ENCODE peak calls at places on chromosomes 7 and 10, in ten cellular contexts. B is astrocyte of the cerebellum; N is ureter; I is effector memory CD8-positive, alpha-beta T cell; O is non-pigmented ciliary epithelial cell; R is fibroblast of lung; U is ELR; S is stimulated activated CD4-positive, alpha-beta T cell treated with anti-CD3 and anti-CD28 coated beads, Interleukin-1b, Interleukin-23, amount 100 ng/mL, for 48 hours; D is stimulated activated CD8-positive, alpha-beta memory T cell treated with anti-CD3 and anti-CD28 coated beads, Interleukin-12 subunit alpha, Interleukin-12 subunit beta, amount 100 ng/mL, for 4 hours; A is ACHN. Q is an unnamed sample.

GRCh38 chr10:15120523-15120922 is 23.4 kb downstream of the RPP38 start:
- DNase-seq in B (no peak), N (no peak), I (no peak), O (peak; percentile 55), R (peak; percentile 80), U (peak; percentile 77), S (no peak), D (no peak), A (no peak), Q (no peak)

GRCh38 chr7:138890782-138891445 is 90.3 kb downstream of the KIAA1549 start:
- DNase-seq in B (no peak), N (no peak), I (no peak), O (no peak), R (peak; percentile 44), U (peak; percentile 81), S (no peak), D (no peak), A (no peak), Q (no peak)

GRCh38 chr10:114262478-114262877 is 23.4 kb downstream of the VWA2 start:
- DNase-seq in B (no peak), N (no peak), I (no peak), O (no peak), R (no peak), U (no peak), S (no peak), D (no peak), A (no peak), Q (no peak)

GRCh38 chr10:955820-956217 is 24.3 kb upstream of the LARP4B start:
- DNase-seq in B (no peak), N (no peak), I (no peak), O (no peak), R (no peak), U (no peak), S (no peak), D (no peak), A (no peak), Q (no peak)

GRCh38 chr10:113631680-113632079 is 32.2 kb downstream of the NRAP start:
- DNase-seq in B (peak; percentile 66), N (no peak), I (no peak), O (no peak), R (peak; percentile 52), U (no peak), S (no peak), D (no peak), A (no peak), Q (no peak)

GRCh38 chr7:137572071-137572784 is 228.7 kb upstream of the PTN start:
- DNase-seq in B (no peak), N (no peak), I (no peak), O (no peak), R (peak; percentile 60), U (no peak), S (no peak), D (no peak), A (no peak), Q (no peak)

GRCh38 chr7:95141755-95142154 is 182.6 kb downstream of the PON1 start:
- DNase-seq in B (no peak), N (no peak), I (no peak), O (no peak), R (peak; percentile 39), U (peak; percentile 9), S (no peak), D (no peak), A (no peak), Q (no peak)

GRCh38 chr7:155351120-155351870 is 53.6 kb downstream of the INSIG1 start:
- DNase-seq in B (no peak), N (no peak), I (no peak), O (no peak), R (no peak), U (no peak), S (no peak), D (no peak), A (no peak), Q (no peak)

GRCh38 chr7:159148430-159149395 is 4.0 kb upstream of the VIPR2 start:
- DNase-seq in B (no peak), N (no peak), I (no peak), O (no peak), R (no peak), U (no peak), S (no peak), D (no peak), A (no peak), Q (no peak)

GRCh38 chr7:2572101-2572842 is 13.5 kb downstream of the IQCE start:
- DNase-seq in B (no peak), N (no peak), I (no peak), O (no peak), R (peak; percentile 81), U (peak; percentile 72), S (peak; percentile 24), D (no peak), A (peak; percentile 69), Q (no peak)

GRCh38 chr10:127012769-127013152 is 107.5 kb downstream of the DOCK1 start:
- DNase-seq in B (no peak), N (peak; percentile 90), I (no peak), O (no peak), R (peak; percentile 33), U (peak; percentile 12), S (no peak), D (no peak), A (no peak), Q (no peak)

GRCh38 chr7:19715499-19715898 is 6.7 kb upstream of the POLR1F start:
- DNase-seq in B (no peak), N (no peak), I (no peak), O (no peak), R (no peak), U (no peak), S (no peak), D (no peak), A (no peak), Q (no peak)

GRCh38 chr10:58590152-58590551 is 77.5 kb downstream of the BICC1 start:
- DNase-seq in B (peak; percentile 88), N (no peak), I (no peak), O (peak; percentile 90), R (peak; percentile 99), U (peak; percentile 86), S (no peak), D (no peak), A (peak; percentile 66), Q (peak; percentile 87)

GRCh38 chr10:30788307-30788706 is 158.8 kb upstream of the LYZL2 start:
- DNase-seq in B (no peak), N (no peak), I (no peak), O (no peak), R (peak; percentile 54), U (peak; percentile 66), S (no peak), D (no peak), A (no peak), Q (no peak)

GRCh38 chr10:19111501-19112267 is 63.1 kb downstream of the MALRD1 start:
- DNase-seq in B (no peak), N (no peak), I (no peak), O (peak; percentile 6), R (peak; percentile 66), U (no peak), S (no peak), D (no peak), A (no peak), Q (peak; percentile 16)

GRCh38 chr10:35447693-35448407 is 111.5 kb downstream of the CCNY start:
- DNase-seq in B (peak; percentile 81), N (peak; percentile 74), I (no peak), O (peak; percentile 53), R (peak; percentile 92), U (peak; percentile 78), S (no peak), D (no peak), A (no peak), Q (no peak)

GRCh38 chr7:150755473-150756099 is 18.4 kb downstream of the GIMAP5 start:
- DNase-seq in B (no peak), N (no peak), I (peak; percentile 58), O (no peak), R (no peak), U (peak; percentile 3), S (peak; percentile 77), D (peak; percentile 55), A (no peak), Q (no peak)

GRCh38 chr10:69786791-69787190 is 14.9 kb upstream of the COL13A1 start:
- DNase-seq in B (peak; percentile 41), N (no peak), I (no peak), O (no peak), R (peak; percentile 38), U (peak; percentile 71), S (no peak), D (no peak), A (peak; percentile 53), Q (no peak)

GRCh38 chr7:76336094-76336493 is 22.7 kb downstream of the YWHAG start:
- DNase-seq in B (no peak), N (no peak), I (no peak), O (no peak), R (no peak), U (no peak), S (no peak), D (no peak), A (no peak), Q (no peak)

GRCh38 chr10:4343091-4343490 is 482.9 kb upstream of the AKR1E2 start:
- DNase-seq in B (no peak), N (no peak), I (no peak), O (no peak), R (no peak), U (no peak), S (no peak), D (no peak), A (no peak), Q (no peak)

GRCh38 chr7:95323410-95324129 is 762 bp downstream of the PON1 start:
- DNase-seq in B (no peak), N (no peak), I (no peak), O (no peak), R (no peak), U (no peak), S (no peak), D (no peak), A (no peak), Q (no peak)

GRCh38 chr10:131056091-131056490 is 255.4 kb downstream of the TCERG1L start:
- DNase-seq in B (no peak), N (no peak), I (no peak), O (no peak), R (no peak), U (no peak), S (no peak), D (no peak), A (no peak), Q (no peak)

GRCh38 chr7:150852371-150852905 is at the start of gene AOC1:
- DNase-seq in B (no peak), N (peak; percentile 26), I (no peak), O (no peak), R (no peak), U (no peak), S (no peak), D (no peak), A (no peak), Q (no peak)

GRCh38 chr10:112059220-112059619 is 124.3 kb downstream of the GPAM start:
- DNase-seq in B (no peak), N (no peak), I (no peak), O (no peak), R (no peak), U (no peak), S (no peak), D (no peak), A (no peak), Q (no peak)

GRCh38 chr7:83588602-83589240 is 60.2 kb downstream of the SEMA3E start:
- DNase-seq in B (no peak), N (no peak), I (no peak), O (no peak), R (no peak), U (no peak), S (no peak), D (no peak), A (no peak), Q (no peak)

GRCh38 chr10:15487376-15487775 is 116.3 kb upstream of the FAM171A1 start:
- DNase-seq in B (no peak), N (no peak), I (no peak), O (no peak), R (no peak), U (no peak), S (no peak), D (no peak), A (no peak), Q (no peak)

GRCh38 chr7:28180031-28180363 is 598 bp downstream of the JAZF1 start:
- DNase-seq in B (no peak), N (no peak), I (no peak), O (no peak), R (no peak), U (no peak), S (no peak), D (no peak), A (no peak), Q (no peak)

GRCh38 chr7:118078015-118078414 is 105.9 kb upstream of the LSM8 start:
- DNase-seq in B (no peak), N (no peak), I (no peak), O (no peak), R (no peak), U (no peak), S (no peak), D (no peak), A (no peak), Q (no peak)